ENCODE peak calls at places on chromosomes 2 and 18, in four cellular contexts. K, O, B and D are unnamed samples. For H3K4me1, the result is how much of the 10 kb centered on the place peaks cover.

GRCh38 chr18:74485860-74486849 is 10.0 kb upstream of the CNDP2 start:
- DNase-seq in B (peak), O (no peak), K (no peak), D (peak)

GRCh38 chr2:39735648-39736047 is 43.4 kb downstream of the THUMPD2 start:
- DNase-seq in K (no peak), O (no peak), B (no peak), D (no peak)

GRCh38 chr2:232349946-232350635 is 28.5 kb upstream of the ALPP start:
- DNase-seq in O (no peak), K (no peak), B (no peak), D (no peak)

GRCh38 chr18:79872852-79873444 is 75.2 kb downstream of the KCNG2 start:
- DNase-seq in K (no peak), O (no peak), B (peak), D (no peak)

GRCh38 chr2:84129018-84129417 is 330.1 kb downstream of the SUCLG1 start:
- DNase-seq in O (no peak), B (no peak), K (no peak), D (no peak)

GRCh38 chr2:233354971-233355574 is 779 bp downstream of the DGKD start:
- DNase-seq in B (peak), K (no peak), O (peak), D (peak)

GRCh38 chr2:68831688-68832087 is 39.5 kb downstream of the BMP10 start:
- DNase-seq in O (no peak), K (no peak), B (no peak), D (no peak)

GRCh38 chr18:47287911-47288635 is 36.6 kb upstream of the SKOR2 start:
- DNase-seq in B (no peak), O (no peak), K (no peak), D (no peak)

GRCh38 chr2:37570773-37571570 is 100.5 kb downstream of the CDC42EP3 start:
- DNase-seq in B (no peak), O (no peak), K (peak), D (no peak)

GRCh38 chr2:231300020-231300721 is 95.3 kb upstream of the B3GNT7 start:
- DNase-seq in B (no peak), K (no peak), O (no peak), D (no peak)

GRCh38 chr2:42938671-42939370 is 146.4 kb upstream of the HAAO start:
- DNase-seq in B (no peak), K (no peak), O (no peak), D (no peak)
- H3K4me1 ChIP-seq in B (under half), K (under half), O (under half), D (under half)

DNA sequence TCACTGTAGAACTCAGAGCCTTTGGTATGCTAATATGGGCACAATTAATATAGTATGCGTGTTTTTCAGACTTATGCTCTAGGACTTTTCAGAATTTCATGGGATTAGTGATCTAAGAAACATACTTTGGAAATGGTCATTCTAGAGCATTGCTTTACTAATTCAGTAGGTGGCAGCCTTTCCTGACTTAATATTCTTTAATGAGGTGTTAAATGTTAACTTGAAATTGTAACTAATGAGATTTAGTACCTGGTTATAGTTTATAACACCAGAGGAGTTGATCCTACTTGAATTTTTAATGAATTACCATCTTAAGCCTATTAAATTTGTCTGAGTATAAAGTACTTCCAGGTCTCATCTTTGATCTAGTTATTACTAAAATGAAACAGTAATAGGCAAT is 28.5 kb downstream of the ACTR2 start:
- DNase-seq in B (no peak), K (no peak), O (no peak), D (no peak)
- TF ChIP-seq CTCF in B (no peak), K (no peak), O (no peak), D (no peak)

DNA sequence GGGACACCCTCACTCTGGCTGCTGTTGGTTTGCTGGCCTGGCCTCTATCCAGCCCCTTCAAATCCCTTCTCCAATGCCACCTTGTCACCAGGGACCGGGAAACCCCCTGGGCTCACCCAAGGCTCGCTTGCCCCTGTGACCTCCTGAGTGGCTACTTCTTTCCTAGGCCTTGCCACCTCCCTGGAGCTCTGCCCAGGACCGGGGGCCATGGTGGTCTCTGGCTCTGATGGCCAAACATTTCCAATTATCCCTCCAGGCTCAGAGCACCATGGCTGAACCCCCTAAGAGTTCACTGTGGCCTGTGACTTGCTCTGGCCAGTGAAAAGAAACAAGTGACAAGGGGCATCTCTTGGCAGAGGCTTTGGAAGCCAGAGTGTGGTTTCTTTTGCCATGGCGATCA is 237.6 kb downstream of the TFCP2L1 start:
- DNase-seq in B (no peak), K (no peak), O (no peak), D (peak)
- H3K4me1 ChIP-seq in B (under half), K (under half), O (under half), D (under half)

DNA sequence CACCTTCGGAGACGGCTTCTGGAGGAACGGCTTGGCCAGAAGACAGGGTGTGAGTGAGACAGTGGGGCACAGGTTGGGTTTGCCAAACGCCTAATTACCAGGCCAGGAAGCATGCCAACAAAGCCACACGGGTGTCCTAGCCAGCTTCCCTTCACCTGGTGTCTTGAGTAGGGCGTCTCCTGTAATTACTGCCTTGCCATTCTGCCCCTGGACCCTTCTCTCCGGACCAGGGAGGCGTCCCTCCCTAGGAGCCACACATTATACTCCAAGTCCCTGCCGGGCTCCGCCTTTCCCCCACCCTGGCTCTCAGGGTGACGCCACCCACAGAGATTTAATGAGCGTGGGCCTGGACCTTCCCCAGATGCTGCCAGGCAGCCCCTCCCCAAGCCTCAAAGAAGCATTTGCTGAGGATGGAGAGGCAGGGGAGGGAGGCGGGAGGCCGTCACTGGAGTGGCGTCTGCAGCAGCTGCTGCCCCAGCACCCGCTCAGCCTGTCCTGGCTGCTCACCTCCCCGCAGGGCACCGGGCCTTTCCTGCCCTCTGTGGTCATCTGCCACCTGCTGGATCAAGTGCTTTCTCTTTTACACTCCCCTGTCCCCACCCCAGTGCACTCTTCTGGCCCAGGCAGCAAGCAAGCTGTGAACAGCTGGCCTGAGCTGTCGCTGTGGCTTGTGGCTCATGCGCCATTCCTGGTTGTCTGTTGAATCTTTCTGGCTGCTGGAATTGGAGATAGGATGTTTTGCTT is 20.7 kb downstream of the FOSL2 start:
- DNase-seq in B (no peak), O (peak), K (peak), D (no peak)
- TF ChIP-seq CTCF in B (no peak), O (no peak), K (peak), D (no peak)

GRCh38 chr18:49177071-49177470 is 226.3 kb upstream of the SMAD7 start:
- DNase-seq in K (no peak), B (no peak), O (no peak), D (no peak)

GRCh38 chr18:49175476-49175875 is 224.7 kb upstream of the SMAD7 start:
- DNase-seq in B (no peak), O (no peak), K (no peak), D (no peak)

GRCh38 chr18:49177812-49178211 is 227.0 kb upstream of the SMAD7 start:
- DNase-seq in B (no peak), K (no peak), O (no peak), D (no peak)

GRCh38 chr18:49174478-49174877 is 223.7 kb upstream of the SMAD7 start:
- DNase-seq in O (no peak), B (no peak), K (no peak), D (no peak)

GRCh38 chr18:49175071-49175470 is 224.3 kb upstream of the SMAD7 start:
- DNase-seq in B (no peak), O (no peak), K (no peak), D (no peak)
- H3K4me1 ChIP-seq in B (under half), O (under half), K (under half), D (under half)

DNA sequence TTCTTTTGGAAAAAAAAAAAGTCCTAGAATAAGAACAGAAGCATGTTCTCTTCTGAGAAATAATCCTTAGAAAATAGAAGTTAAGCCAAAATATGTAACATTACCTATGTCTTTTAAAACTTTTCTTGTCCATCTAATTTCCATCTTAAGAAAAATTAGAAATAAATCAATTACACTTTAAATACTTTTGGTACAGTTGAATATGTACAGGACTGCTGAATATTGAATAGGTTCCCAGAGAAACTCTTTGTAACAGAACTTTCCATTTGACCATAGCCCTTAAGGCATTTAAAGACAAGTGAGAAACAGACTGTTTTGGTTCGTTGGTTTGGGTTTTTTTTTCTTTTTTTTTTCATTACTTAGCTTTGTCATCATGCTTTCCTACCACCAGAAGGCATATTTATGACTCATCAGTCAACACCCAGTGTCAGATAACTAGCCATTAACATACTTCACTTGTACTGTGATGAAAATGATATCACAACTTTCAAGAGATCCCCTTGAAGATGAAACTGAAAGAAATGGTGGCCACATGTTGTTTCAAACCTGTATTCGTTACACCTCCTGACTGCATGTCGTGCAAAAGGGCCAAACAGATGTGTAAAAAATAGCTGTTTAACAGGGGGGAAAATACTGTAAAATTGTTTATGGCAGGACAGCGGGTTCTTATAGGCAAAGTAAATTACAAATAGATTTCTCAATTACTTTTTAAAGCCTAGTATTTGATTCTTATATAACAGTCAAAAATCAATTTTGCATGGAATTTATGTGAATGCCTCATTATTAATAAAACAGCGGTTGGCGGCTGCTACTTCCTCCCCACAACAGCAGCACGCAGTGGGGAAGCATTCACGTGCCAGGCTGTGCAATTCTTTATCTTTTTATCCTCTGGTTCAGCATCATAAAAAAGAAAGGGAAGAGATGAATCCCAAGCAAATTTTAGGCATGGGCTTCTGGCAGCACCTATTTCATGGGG is 280.7 kb upstream of the HNRNPA3 start:
- DNase-seq in B (no peak), O (no peak), K (no peak), D (no peak)
- TF ChIP-seq CTCF in B (no peak), O (no peak), K (no peak), D (no peak)

GRCh38 chr18:9103488-9103887 is 989 bp downstream of the NDUFV2 start:
- DNase-seq in K (no peak), B (no peak), O (no peak), D (no peak)
- H3K4me1 ChIP-seq in K (under half), B (under half), O (under half), D (under half)

GRCh38 chr2:190137561-190137960 is 75.0 kb upstream of the MSTN start:
- DNase-seq in B (no peak), O (no peak), K (no peak), D (no peak)

GRCh38 chr2:190136825-190137224 is 74.3 kb upstream of the MSTN start:
- DNase-seq in B (no peak), O (no peak), K (no peak), D (no peak)

GRCh38 chr2:190136259-190136658 is 73.7 kb upstream of the MSTN start:
- DNase-seq in O (peak), K (no peak), B (no peak), D (no peak)

GRCh38 chr2:190138032-190138431 is 75.5 kb upstream of the MSTN start:
- DNase-seq in O (no peak), K (no peak), B (no peak), D (no peak)

GRCh38 chr2:190139371-190139770 is 76.8 kb upstream of the MSTN start:
- DNase-seq in O (no peak), K (no peak), B (no peak), D (no peak)
- TF ChIP-seq CTCF in O (no peak), K (no peak), B (no peak), D (no peak)

GRCh38 chr2:73063909-73064875 is 7.3 kb downstream of the SFXN5 start:
- DNase-seq in B (no peak), O (no peak), K (no peak), D (no peak)
- H3K4me1 ChIP-seq in B (under half), O (under half), K (under half), D (under half)